ENCODE peak calls at places on chromosomes 1 and 21, in four cellular contexts. One of them, this sample, is unnamed.

GRCh38 chr1:17635811-17636210 is 96.3 kb downstream of the ARHGEF10L start:
- DNase-seq in astrocyte: no peak
- DNase-seq in colonic mucosa: no peak
- DNase-seq in bronchial epithelial cell: no peak
- DNase-seq in this sample: peak; percentile 60

GRCh38 chr1:162578071-162578705 is 16.7 kb downstream of the UAP1 start:
- DNase-seq in colonic mucosa: no peak
- DNase-seq in bronchial epithelial cell: no peak
- DNase-seq in astrocyte: no peak
- DNase-seq in this sample: no peak

GRCh38 chr21:44283953-44284352 is 1.7 kb upstream of the AIRE start:
- DNase-seq in astrocyte: no peak
- DNase-seq in colonic mucosa: no peak
- DNase-seq in bronchial epithelial cell: no peak
- DNase-seq in this sample: no peak

GRCh38 chr1:231584117-231584516 is 42.5 kb upstream of the DISC1 start:
- DNase-seq in colonic mucosa: no peak
- DNase-seq in astrocyte: peak; percentile 70
- DNase-seq in bronchial epithelial cell: peak; percentile 70
- DNase-seq in this sample: no peak

GRCh38 chr1:160539896-160540858 is 17.1 kb upstream of the SLAMF6 start:
- DNase-seq in bronchial epithelial cell: no peak
- DNase-seq in astrocyte: no peak
- DNase-seq in colonic mucosa: peak; percentile 77
- DNase-seq in this sample: peak; percentile 75

GRCh38 chr21:33035147-33035546 is 9.4 kb downstream of the OLIG2 start:
- DNase-seq in bronchial epithelial cell: no peak
- DNase-seq in colonic mucosa: no peak
- DNase-seq in astrocyte: no peak
- DNase-seq in this sample: no peak

GRCh38 chr1:32538887-32539583 is at the start of gene ZBTB8A:
- DNase-seq in colonic mucosa: peak; percentile 54
- DNase-seq in astrocyte: peak; percentile 63
- DNase-seq in bronchial epithelial cell: peak; percentile 63
- DNase-seq in this sample: peak; percentile 53

GRCh38 chr1:173507847-173508209 is 30.7 kb downstream of the PRDX6 start:
- DNase-seq in bronchial epithelial cell: peak; percentile 62
- DNase-seq in astrocyte: no peak
- DNase-seq in colonic mucosa: no peak
- DNase-seq in this sample: no peak

GRCh38 chr1:185442065-185442464 is 125.0 kb upstream of the IVNS1ABP start:
- DNase-seq in colonic mucosa: no peak
- DNase-seq in bronchial epithelial cell: no peak
- DNase-seq in astrocyte: peak; percentile 64
- DNase-seq in this sample: no peak

GRCh38 chr1:21869620-21870121 is 57.6 kb downstream of the LDLRAD2 start:
- DNase-seq in astrocyte: peak; percentile 67
- DNase-seq in bronchial epithelial cell: peak; percentile 89
- DNase-seq in colonic mucosa: peak; percentile 66
- DNase-seq in this sample: peak; percentile 64

GRCh38 chr1:207959141-207959825 is 48.4 kb upstream of the CD34 start:
- DNase-seq in bronchial epithelial cell: peak; percentile 24
- DNase-seq in astrocyte: peak; percentile 40
- DNase-seq in colonic mucosa: peak; percentile 54
- DNase-seq in this sample: no peak

GRCh38 chr21:34534522-34534921 is 22.5 kb upstream of the KCNE1 start:
- DNase-seq in astrocyte: peak; percentile 61
- DNase-seq in bronchial epithelial cell: no peak
- DNase-seq in colonic mucosa: no peak
- DNase-seq in this sample: no peak

GRCh38 chr1:75797606-75798216 is 1.0 kb downstream of the MSH4 start:
- DNase-seq in astrocyte: no peak
- DNase-seq in colonic mucosa: no peak
- DNase-seq in bronchial epithelial cell: no peak
- DNase-seq in this sample: no peak

GRCh38 chr1:30782361-30783243 is 25.0 kb upstream of the LAPTM5 start:
- DNase-seq in astrocyte: no peak
- DNase-seq in bronchial epithelial cell: peak; percentile 21
- DNase-seq in colonic mucosa: peak; percentile 75
- DNase-seq in this sample: peak; percentile 57

GRCh38 chr1:35929730-35930592 is 944 bp upstream of the AGO3 start:
- DNase-seq in colonic mucosa: peak; percentile 55
- DNase-seq in astrocyte: peak; percentile 55
- DNase-seq in bronchial epithelial cell: no peak
- DNase-seq in this sample: peak; percentile 65

GRCh38 chr1:48718696-48719095 is 58.0 kb downstream of the BEND5 start:
- DNase-seq in colonic mucosa: no peak
- DNase-seq in bronchial epithelial cell: peak; percentile 27
- DNase-seq in astrocyte: no peak
- DNase-seq in this sample: no peak

DNA sequence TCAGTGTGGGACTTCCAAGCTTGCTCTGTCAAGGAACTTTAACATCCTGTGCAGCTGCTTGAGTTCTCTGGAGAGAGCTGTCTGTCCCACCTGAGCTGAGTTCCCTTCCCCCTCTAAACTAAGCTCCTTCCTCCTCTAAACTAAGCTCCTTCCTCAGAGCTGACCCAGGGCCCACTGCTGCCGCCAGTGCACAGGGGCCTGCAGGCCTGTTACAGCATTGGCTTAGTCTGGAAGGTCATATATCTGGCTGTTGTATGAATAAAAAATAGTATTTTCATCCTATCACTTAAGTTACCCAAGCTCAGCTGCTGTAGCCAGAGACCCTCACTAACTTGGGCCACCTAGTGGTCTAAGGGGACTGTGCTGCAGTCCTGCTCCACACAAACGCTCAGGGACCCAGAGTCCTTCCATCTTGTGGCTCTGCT is 71.1 kb upstream of the GCLM start:
- DNase-seq in colonic mucosa: no peak
- DNase-seq in bronchial epithelial cell: no peak
- DNase-seq in astrocyte: no peak
- DNase-seq in this sample: no peak
- TF ChIP-seq CTCF in colonic mucosa: no peak
- TF ChIP-seq CTCF in bronchial epithelial cell: peak; percentile 11
- TF ChIP-seq CTCF in astrocyte: peak; percentile 27
- TF ChIP-seq CTCF in this sample: no peak

GRCh38 chr1:14541348-14541747 is 57.1 kb upstream of the KAZN start:
- DNase-seq in colonic mucosa: no peak
- DNase-seq in bronchial epithelial cell: no peak
- DNase-seq in astrocyte: no peak
- DNase-seq in this sample: no peak

GRCh38 chr1:14539953-14540563 is 58.4 kb upstream of the KAZN start:
- DNase-seq in bronchial epithelial cell: no peak
- DNase-seq in astrocyte: no peak
- DNase-seq in colonic mucosa: no peak
- DNase-seq in this sample: no peak

GRCh38 chr1:14535619-14536355 is 62.7 kb upstream of the KAZN start:
- DNase-seq in colonic mucosa: no peak
- DNase-seq in astrocyte: no peak
- DNase-seq in bronchial epithelial cell: no peak
- DNase-seq in this sample: no peak

GRCh38 chr1:14539309-14539708 is 59.2 kb upstream of the KAZN start:
- DNase-seq in colonic mucosa: no peak
- DNase-seq in bronchial epithelial cell: no peak
- DNase-seq in astrocyte: no peak
- DNase-seq in this sample: no peak

GRCh38 chr1:14538335-14538734 is 60.1 kb upstream of the KAZN start:
- DNase-seq in bronchial epithelial cell: no peak
- DNase-seq in astrocyte: no peak
- DNase-seq in colonic mucosa: no peak
- DNase-seq in this sample: no peak
- TF ChIP-seq CTCF in bronchial epithelial cell: no peak
- TF ChIP-seq CTCF in astrocyte: peak; percentile 22
- TF ChIP-seq CTCF in colonic mucosa: no peak
- TF ChIP-seq CTCF in this sample: no peak

GRCh38 chr1:23559136-23559984 is at the start of gene ID3:
- DNase-seq in colonic mucosa: peak; percentile 99
- DNase-seq in bronchial epithelial cell: peak; percentile 86
- DNase-seq in astrocyte: peak; percentile 94
- DNase-seq in this sample: peak; percentile 98
- TF ChIP-seq CTCF in colonic mucosa: no peak
- TF ChIP-seq CTCF in bronchial epithelial cell: no peak
- TF ChIP-seq CTCF in astrocyte: no peak
- TF ChIP-seq CTCF in this sample: no peak

DNA sequence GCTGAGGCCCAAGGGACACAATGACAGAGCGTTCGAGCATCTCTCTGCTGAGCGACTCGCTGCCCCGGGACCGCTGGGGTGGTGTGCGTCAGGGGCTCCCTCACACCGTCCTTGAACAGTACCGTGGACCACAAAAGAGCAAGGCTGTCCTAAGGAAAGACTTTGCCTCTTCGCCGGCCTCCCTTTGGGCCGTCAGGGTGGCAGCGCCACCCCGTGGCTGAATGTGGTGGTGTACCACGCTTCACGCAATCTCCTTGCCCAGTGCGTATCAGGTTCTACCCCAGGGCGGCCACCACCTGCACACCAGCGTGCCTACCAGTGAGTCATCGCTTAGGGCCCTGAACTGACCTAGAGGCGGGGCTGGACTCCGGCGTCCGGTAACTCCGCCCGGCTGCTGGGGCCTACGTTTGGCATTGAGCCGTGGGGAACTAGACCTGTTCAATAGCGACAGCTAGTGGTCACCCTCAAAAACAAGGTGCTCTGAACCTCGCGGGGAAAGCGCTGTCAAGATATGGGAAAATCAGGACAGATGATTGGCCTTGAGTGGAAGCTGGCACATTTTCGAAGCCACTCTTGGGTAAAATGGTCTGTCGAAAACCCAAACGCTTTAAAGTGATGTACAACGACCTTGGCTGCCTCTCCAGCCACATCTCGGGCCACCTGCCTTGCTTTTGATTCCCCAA is 8.1 kb upstream of the TRAF3IP3 start:
- DNase-seq in astrocyte: peak; percentile 79
- DNase-seq in bronchial epithelial cell: peak; percentile 97
- DNase-seq in colonic mucosa: peak; percentile 95
- DNase-seq in this sample: peak; percentile 95
- TF ChIP-seq CTCF in astrocyte: peak; percentile 73
- TF ChIP-seq CTCF in bronchial epithelial cell: peak; percentile 89
- TF ChIP-seq CTCF in colonic mucosa: peak; percentile 95
- TF ChIP-seq CTCF in this sample: peak; percentile 99

GRCh38 chr1:171800342-171800741 is 18.9 kb downstream of the METTL13 start:
- DNase-seq in astrocyte: no peak
- DNase-seq in colonic mucosa: no peak
- DNase-seq in bronchial epithelial cell: no peak
- DNase-seq in this sample: no peak
- TF ChIP-seq CTCF in astrocyte: no peak
- TF ChIP-seq CTCF in colonic mucosa: no peak
- TF ChIP-seq CTCF in bronchial epithelial cell: no peak
- TF ChIP-seq CTCF in this sample: no peak

GRCh38 chr1:24470607-24471006 is 32.0 kb upstream of the RCAN3 start:
- DNase-seq in colonic mucosa: no peak
- DNase-seq in bronchial epithelial cell: no peak
- DNase-seq in astrocyte: no peak
- DNase-seq in this sample: no peak

GRCh38 chr1:24475700-24476099 is 26.9 kb upstream of the RCAN3 start:
- DNase-seq in colonic mucosa: no peak
- DNase-seq in bronchial epithelial cell: no peak
- DNase-seq in astrocyte: no peak
- DNase-seq in this sample: no peak

GRCh38 chr1:24468605-24469004 is 34.0 kb upstream of the RCAN3 start:
- DNase-seq in colonic mucosa: no peak
- DNase-seq in astrocyte: no peak
- DNase-seq in bronchial epithelial cell: no peak
- DNase-seq in this sample: no peak

GRCh38 chr1:24472527-24473251 is 29.9 kb upstream of the RCAN3 start:
- DNase-seq in colonic mucosa: no peak
- DNase-seq in bronchial epithelial cell: no peak
- DNase-seq in astrocyte: no peak
- DNase-seq in this sample: no peak

DNA sequence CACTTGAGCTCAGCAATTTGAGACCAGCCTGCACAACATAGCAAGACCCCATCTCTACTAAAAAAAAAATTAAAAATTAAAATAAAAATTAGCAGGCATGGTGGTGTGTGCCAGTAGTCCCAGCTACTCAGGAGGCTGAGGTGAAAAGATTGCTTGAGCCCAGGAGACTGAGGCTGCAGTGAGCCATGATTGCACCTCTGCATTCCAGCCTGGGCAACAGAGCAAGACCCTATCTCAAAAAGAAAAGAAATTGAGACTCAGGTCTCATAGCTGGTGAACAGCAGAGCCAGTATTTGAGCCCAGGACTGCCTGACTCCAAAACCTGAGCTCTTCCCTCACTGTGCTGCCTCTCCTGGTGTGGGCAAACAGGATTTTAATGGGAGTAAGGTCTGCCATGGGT is 28.4 kb upstream of the RCAN3 start:
- DNase-seq in colonic mucosa: no peak
- DNase-seq in bronchial epithelial cell: no peak
- DNase-seq in astrocyte: no peak
- DNase-seq in this sample: no peak
- TF ChIP-seq CTCF in colonic mucosa: no peak
- TF ChIP-seq CTCF in bronchial epithelial cell: no peak
- TF ChIP-seq CTCF in astrocyte: no peak
- TF ChIP-seq CTCF in this sample: no peak

GRCh38 chr1:204979891-204980649 is 62.9 kb upstream of the CNTN2 start:
- DNase-seq in bronchial epithelial cell: no peak
- DNase-seq in colonic mucosa: no peak
- DNase-seq in astrocyte: no peak
- DNase-seq in this sample: no peak
- TF ChIP-seq CTCF in bronchial epithelial cell: no peak
- TF ChIP-seq CTCF in colonic mucosa: no peak
- TF ChIP-seq CTCF in astrocyte: no peak
- TF ChIP-seq CTCF in this sample: no peak

GRCh38 chr21:16773206-16773605 is 739.6 kb upstream of the CXADR start:
- DNase-seq in colonic mucosa: no peak
- DNase-seq in astrocyte: peak; percentile 35
- DNase-seq in bronchial epithelial cell: peak; percentile 3
- DNase-seq in this sample: no peak

GRCh38 chr21:16770279-16770678 is 742.6 kb upstream of the CXADR start:
- DNase-seq in astrocyte: peak; percentile 37
- DNase-seq in colonic mucosa: no peak
- DNase-seq in bronchial epithelial cell: no peak
- DNase-seq in this sample: no peak

DNA sequence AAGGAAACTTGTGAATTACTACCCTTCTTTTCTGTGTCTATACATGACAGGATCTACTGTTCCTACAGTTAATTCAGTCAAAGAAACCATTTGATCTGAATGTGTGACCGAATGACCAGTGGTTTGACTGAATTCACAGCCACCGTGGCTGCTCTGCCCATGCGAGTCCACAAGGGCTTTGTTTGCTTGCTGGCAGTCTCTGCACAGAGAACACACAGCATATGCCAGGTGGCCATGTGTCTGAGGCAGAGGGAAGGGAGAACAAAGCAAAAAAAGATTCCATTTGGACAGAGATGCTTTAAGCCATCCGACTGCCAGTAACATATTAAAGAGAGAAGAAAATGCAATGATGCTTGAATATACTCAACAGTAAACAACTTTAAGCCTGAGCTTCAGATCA is 737.8 kb upstream of the CXADR start:
- DNase-seq in colonic mucosa: no peak
- DNase-seq in astrocyte: no peak
- DNase-seq in bronchial epithelial cell: no peak
- DNase-seq in this sample: no peak
- TF ChIP-seq CTCF in colonic mucosa: no peak
- TF ChIP-seq CTCF in astrocyte: no peak
- TF ChIP-seq CTCF in bronchial epithelial cell: no peak
- TF ChIP-seq CTCF in this sample: no peak

This sample was measured in Peyer's patch.